ENCODE peak calls at places on chromosomes 12 and 14, in six cellular contexts. One of them, this sample, is unnamed.

GRCh38 chr12:110281549-110282342 is 699 bp downstream of the ATP2A2 start:
- DNase-seq in H1: no peak
- DNase-seq in neuronal stem cell: no peak
- DNase-seq in mesendoderm: peak
- DNase-seq in H9: peak
- DNase-seq in IMR-90: peak
- DNase-seq in this sample: peak

GRCh38 chr12:47268501-47269459 is 189.0 kb upstream of the AMIGO2 start:
- DNase-seq in neuronal stem cell: no peak
- DNase-seq in IMR-90: peak
- DNase-seq in H1: no peak
- DNase-seq in H9: no peak
- DNase-seq in mesendoderm: peak
- DNase-seq in this sample: no peak

GRCh38 chr12:14959126-14959440 is 2.3 kb downstream of the ARHGDIB start:
- DNase-seq in H1: no peak
- DNase-seq in IMR-90: no peak
- DNase-seq in neuronal stem cell: no peak
- DNase-seq in mesendoderm: no peak
- DNase-seq in H9: no peak
- DNase-seq in this sample: no peak

GRCh38 chr12:14561677-14562076 is 6.0 kb downstream of the PLBD1 start:
- DNase-seq in IMR-90: no peak
- DNase-seq in mesendoderm: no peak
- DNase-seq in neuronal stem cell: no peak
- DNase-seq in H1: no peak
- DNase-seq in H9: no peak
- DNase-seq in this sample: no peak

GRCh38 chr12:57368349-57369095 is 62.3 kb downstream of the R3HDM2 start:
- DNase-seq in mesendoderm: peak
- DNase-seq in IMR-90: peak
- DNase-seq in H1: no peak
- DNase-seq in H9: no peak
- DNase-seq in neuronal stem cell: no peak
- DNase-seq in this sample: peak

GRCh38 chr12:3131129-3131528 is 54.0 kb downstream of the TSPAN9 start:
- DNase-seq in H9: peak
- DNase-seq in neuronal stem cell: no peak
- DNase-seq in mesendoderm: no peak
- DNase-seq in IMR-90: no peak
- DNase-seq in H1: no peak
- DNase-seq in this sample: no peak

GRCh38 chr12:108082506-108082905 is 46.6 kb upstream of the WSCD2 start:
- DNase-seq in H1: no peak
- DNase-seq in H9: no peak
- DNase-seq in neuronal stem cell: no peak
- DNase-seq in IMR-90: no peak
- DNase-seq in mesendoderm: no peak
- DNase-seq in this sample: no peak

GRCh38 chr14:69242311-69243224 is 17.4 kb upstream of the GALNT16 start:
- DNase-seq in IMR-90: peak
- DNase-seq in mesendoderm: peak
- DNase-seq in neuronal stem cell: peak
- DNase-seq in H9: peak
- DNase-seq in H1: no peak
- DNase-seq in this sample: peak

GRCh38 chr14:96958057-96958456 is 160.9 kb downstream of the VRK1 start:
- DNase-seq in H9: no peak
- DNase-seq in IMR-90: no peak
- DNase-seq in mesendoderm: peak
- DNase-seq in H1: no peak
- DNase-seq in neuronal stem cell: no peak
- DNase-seq in this sample: no peak

GRCh38 chr12:15856097-15856982 is 25.8 kb upstream of the STRAP start:
- DNase-seq in H9: no peak
- DNase-seq in IMR-90: peak
- DNase-seq in mesendoderm: peak
- DNase-seq in neuronal stem cell: peak
- DNase-seq in H1: no peak
- DNase-seq in this sample: peak

GRCh38 chr12:115870021-115870420 is 407.5 kb downstream of the MED13L start:
- DNase-seq in neuronal stem cell: no peak
- DNase-seq in IMR-90: no peak
- DNase-seq in mesendoderm: no peak
- DNase-seq in H1: no peak
- DNase-seq in H9: no peak
- DNase-seq in this sample: no peak
- H3K4ac ChIP-seq in neuronal stem cell: no peak
- H3K4ac ChIP-seq in IMR-90: no peak
- H3K4ac ChIP-seq in mesendoderm: no peak
- H3K4ac ChIP-seq in H1: no peak
- H3K4ac ChIP-seq in H9: no peak
- H3K4ac ChIP-seq in this sample: no peak

DNA sequence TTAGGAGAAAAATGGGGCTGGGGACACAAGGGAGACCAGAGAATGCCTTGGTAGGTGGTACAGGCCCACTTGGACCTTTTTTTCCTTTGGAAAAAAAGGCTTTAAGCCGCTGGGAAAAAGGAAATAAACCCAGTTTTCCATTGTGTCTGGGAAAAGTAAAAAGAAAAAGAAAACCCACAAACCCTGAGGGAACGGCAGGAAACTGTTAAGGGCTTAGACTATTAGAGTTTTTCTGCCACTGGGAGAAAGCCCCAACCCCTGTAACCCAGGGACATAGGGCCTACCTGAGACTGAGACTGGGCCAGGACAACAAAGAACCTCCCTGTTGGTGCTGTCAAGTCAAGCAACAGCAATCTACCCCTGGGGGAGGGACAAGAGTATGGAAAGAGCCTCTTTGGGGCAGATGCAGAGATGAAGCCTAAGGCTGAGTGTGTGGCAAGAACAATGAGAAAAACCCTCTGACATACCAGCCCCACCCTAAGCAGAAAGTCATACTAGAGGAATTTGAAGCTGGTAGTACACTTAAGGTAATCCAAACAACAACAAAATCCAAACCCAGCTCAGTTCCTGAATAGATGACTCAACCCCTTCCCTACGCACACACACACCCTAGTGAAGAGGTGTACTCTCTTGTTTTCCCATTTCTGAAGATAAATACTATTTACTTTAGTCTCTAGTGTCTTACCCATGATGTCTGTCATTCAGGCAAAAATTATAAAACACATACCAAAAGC is 22.8 kb downstream of the ATF1 start:
- DNase-seq in H1: no peak
- DNase-seq in mesendoderm: peak
- DNase-seq in H9: no peak
- DNase-seq in neuronal stem cell: no peak
- DNase-seq in IMR-90: peak
- DNase-seq in this sample: peak
- H2BK120ac ChIP-seq in H1: no peak
- H2BK120ac ChIP-seq in mesendoderm: no peak
- H2BK120ac ChIP-seq in H9: no peak
- H2BK120ac ChIP-seq in neuronal stem cell: no peak
- H2BK120ac ChIP-seq in IMR-90: peak
- H2BK120ac ChIP-seq in this sample: peak

GRCh38 chr12:32874083-32874482 is 22.5 kb downstream of the PKP2 start:
- DNase-seq in H9: no peak
- DNase-seq in neuronal stem cell: no peak
- DNase-seq in IMR-90: no peak
- DNase-seq in H1: no peak
- DNase-seq in mesendoderm: no peak
- DNase-seq in this sample: no peak
- H3K4ac ChIP-seq in H9: no peak
- H3K4ac ChIP-seq in neuronal stem cell: no peak
- H3K4ac ChIP-seq in IMR-90: no peak
- H3K4ac ChIP-seq in H1: no peak
- H3K4ac ChIP-seq in mesendoderm: no peak
- H3K4ac ChIP-seq in this sample: no peak

GRCh38 chr12:123363385-123363742 is 1.3 kb downstream of the SBNO1 start:
- DNase-seq in H9: no peak
- DNase-seq in mesendoderm: no peak
- DNase-seq in H1: no peak
- DNase-seq in neuronal stem cell: no peak
- DNase-seq in IMR-90: peak
- DNase-seq in this sample: peak

GRCh38 chr12:123363743-123364531 is 710 bp downstream of the SBNO1 start:
- DNase-seq in IMR-90: no peak
- DNase-seq in neuronal stem cell: peak
- DNase-seq in mesendoderm: peak
- DNase-seq in H1: no peak
- DNase-seq in H9: peak
- DNase-seq in this sample: no peak

GRCh38 chr12:123364532-123365140 is at the start of gene SBNO1:
- DNase-seq in H1: peak
- DNase-seq in IMR-90: peak
- DNase-seq in neuronal stem cell: peak
- DNase-seq in mesendoderm: peak
- DNase-seq in H9: peak
- DNase-seq in this sample: peak

GRCh38 chr12:123367511-123367910 is 2.9 kb upstream of the SBNO1 start:
- DNase-seq in H9: no peak
- DNase-seq in IMR-90: no peak
- DNase-seq in H1: no peak
- DNase-seq in mesendoderm: no peak
- DNase-seq in neuronal stem cell: no peak
- DNase-seq in this sample: no peak

DNA sequence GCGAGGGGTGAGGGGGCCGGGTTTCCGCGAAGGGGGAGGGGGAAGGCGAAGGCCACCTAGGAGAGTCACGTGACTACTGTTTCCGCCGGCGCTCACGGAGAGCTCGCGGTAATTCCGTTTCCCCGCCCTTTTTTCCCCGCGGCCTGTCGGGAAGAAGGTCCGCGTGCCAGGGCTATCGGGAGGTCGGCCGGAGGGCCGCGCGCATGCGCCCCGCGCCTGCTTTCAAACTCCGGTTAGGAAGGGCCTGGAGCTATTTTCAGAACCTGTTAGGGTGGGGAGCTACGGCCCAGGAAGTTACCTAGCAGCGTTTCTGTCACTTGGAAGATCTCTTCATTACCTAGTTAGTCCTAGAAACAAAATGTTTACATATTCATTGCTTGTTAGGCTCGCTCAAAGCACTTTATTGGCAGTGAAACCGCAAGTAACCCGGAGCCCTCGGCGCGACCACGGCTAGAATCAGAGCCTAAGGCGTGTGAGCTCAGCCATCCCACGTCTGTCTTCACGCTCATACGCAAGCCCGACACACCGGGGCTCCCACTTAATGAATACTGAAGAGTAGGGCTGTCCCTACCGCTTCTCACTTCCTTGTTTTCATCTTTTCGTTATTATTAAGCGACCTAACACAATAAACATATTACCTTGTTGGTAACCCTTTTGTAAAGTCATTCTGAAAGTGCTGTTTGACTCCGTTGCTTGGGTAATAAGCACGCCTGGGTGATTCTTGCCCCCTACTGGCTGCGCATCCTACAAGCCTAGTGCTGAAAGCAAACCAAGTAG is 682 bp upstream of the SBNO1 start:
- DNase-seq in IMR-90: peak
- DNase-seq in neuronal stem cell: peak
- DNase-seq in mesendoderm: peak
- DNase-seq in H9: peak
- DNase-seq in H1: peak
- DNase-seq in this sample: peak
- H2BK120ac ChIP-seq in IMR-90: peak
- H2BK120ac ChIP-seq in neuronal stem cell: no peak
- H2BK120ac ChIP-seq in mesendoderm: peak
- H2BK120ac ChIP-seq in H9: no peak
- H2BK120ac ChIP-seq in H1: peak
- H2BK120ac ChIP-seq in this sample: peak

DNA sequence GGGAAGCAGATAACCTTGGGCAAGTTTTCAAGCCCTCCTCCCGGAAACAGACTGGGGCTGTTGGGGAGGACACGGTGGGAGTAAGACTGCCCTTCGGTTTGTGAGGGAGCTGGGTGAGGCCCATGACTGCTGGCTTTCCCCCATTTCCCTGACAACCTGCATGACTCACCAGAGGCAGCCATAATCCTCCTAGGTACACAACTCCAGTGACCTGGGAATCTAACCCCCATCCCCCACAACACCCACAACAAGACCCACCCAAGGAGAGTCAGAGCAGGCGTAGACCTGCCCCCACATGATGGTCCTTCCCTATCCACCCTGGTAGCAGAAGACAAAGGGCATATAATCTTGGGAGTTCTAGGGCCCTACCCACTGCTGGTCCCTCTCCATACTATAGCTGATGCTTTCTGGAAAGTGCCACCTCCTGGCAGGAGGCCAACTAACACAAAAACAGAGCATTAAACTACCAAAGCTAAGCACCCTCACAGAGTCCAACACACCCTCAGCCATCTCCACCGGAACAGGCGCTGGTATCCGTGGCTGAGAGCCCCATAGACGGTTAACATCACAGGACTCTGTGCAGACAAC is 14.8 kb downstream of the DDX24 start:
- DNase-seq in IMR-90: no peak
- DNase-seq in H9: no peak
- DNase-seq in mesendoderm: peak
- DNase-seq in neuronal stem cell: no peak
- DNase-seq in H1: no peak
- DNase-seq in this sample: no peak
- H3K4ac ChIP-seq in IMR-90: no peak
- H3K4ac ChIP-seq in H9: no peak
- H3K4ac ChIP-seq in mesendoderm: no peak
- H3K4ac ChIP-seq in neuronal stem cell: no peak
- H3K4ac ChIP-seq in H1: no peak
- H3K4ac ChIP-seq in this sample: no peak

GRCh38 chr14:73787760-73788508 is 63.7 kb upstream of the PTGR2 start:
- DNase-seq in IMR-90: peak
- DNase-seq in H1: no peak
- DNase-seq in mesendoderm: no peak
- DNase-seq in neuronal stem cell: no peak
- DNase-seq in H9: no peak
- DNase-seq in this sample: peak

GRCh38 chr14:73786942-73787759 is 64.5 kb upstream of the PTGR2 start:
- DNase-seq in H9: peak
- DNase-seq in mesendoderm: peak
- DNase-seq in IMR-90: peak
- DNase-seq in neuronal stem cell: no peak
- DNase-seq in H1: no peak
- DNase-seq in this sample: peak

GRCh38 chr14:73785834-73786631 is 65.6 kb upstream of the PTGR2 start:
- DNase-seq in neuronal stem cell: no peak
- DNase-seq in H9: peak
- DNase-seq in IMR-90: peak
- DNase-seq in H1: no peak
- DNase-seq in mesendoderm: peak
- DNase-seq in this sample: peak

GRCh38 chr14:73785336-73785833 is 66.2 kb upstream of the PTGR2 start:
- DNase-seq in H1: no peak
- DNase-seq in neuronal stem cell: peak
- DNase-seq in H9: peak
- DNase-seq in IMR-90: peak
- DNase-seq in mesendoderm: peak
- DNase-seq in this sample: peak

DNA sequence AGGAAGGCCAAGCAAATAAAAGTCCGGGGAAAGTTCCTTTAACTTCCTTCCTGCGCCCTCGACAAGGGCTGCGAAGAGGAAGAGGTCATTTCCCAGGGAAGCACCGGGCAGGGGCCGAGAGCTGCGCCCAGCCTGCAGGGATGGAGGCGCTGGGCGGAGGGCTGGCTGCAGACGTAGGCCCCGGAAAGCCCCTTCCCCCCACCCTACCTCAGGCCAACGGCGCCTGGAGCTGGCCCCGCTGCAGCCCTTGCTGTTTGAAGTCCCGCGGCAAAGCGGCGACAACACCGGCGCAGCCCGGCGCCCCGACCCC is 65.0 kb upstream of the PTGR2 start:
- DNase-seq in H1: no peak
- DNase-seq in H9: peak
- DNase-seq in neuronal stem cell: no peak
- DNase-seq in mesendoderm: peak
- DNase-seq in IMR-90: peak
- DNase-seq in this sample: peak
- H2BK120ac ChIP-seq in H1: no peak
- H2BK120ac ChIP-seq in H9: no peak
- H2BK120ac ChIP-seq in neuronal stem cell: peak
- H2BK120ac ChIP-seq in mesendoderm: peak
- H2BK120ac ChIP-seq in IMR-90: peak
- H2BK120ac ChIP-seq in this sample: peak